ENCODE peak calls at places on chromosomes 4 and X, in ten cellular contexts. A is tibial nerve, G is cardiac fibroblast, B is RWPE2, Q is OCI-LY7, X is GM23248, W is fibroblast of lung, U is transverse colon, L is choroid plexus epithelial cell, R is kidney epithelial cell. O is an unnamed sample.

GRCh38 chr4:27008693-27009092 is 148.1 kb downstream of the STIM2 start:
- DNase-seq in Q (no peak), B (no peak), W (no peak), A (no peak), G (no peak), R (no peak), X (peak), L (no peak), U (no peak), O (no peak)

GRCh38 chr4:8321220-8321619 is 51.7 kb downstream of the HTRA3 start:
- DNase-seq in R (no peak), X (no peak), L (no peak), U (no peak), W (no peak), G (no peak), A (no peak), B (no peak), Q (no peak), O (no peak)

GRCh38 chrX:7086384-7086783 is 61.1 kb upstream of the STS start:
- DNase-seq in L (no peak), A (no peak), X (peak), Q (no peak), G (no peak), R (no peak), U (no peak), B (no peak), W (peak), O (no peak)

GRCh38 chr4:113901994-113902787 is 77.3 kb downstream of the ARSJ start:
- DNase-seq in A (no peak), X (no peak), B (no peak), W (no peak), U (peak), Q (no peak), G (no peak), L (no peak), R (peak), O (no peak)

GRCh38 chr4:5878359-5878758 is 14.5 kb downstream of the CRMP1 start:
- DNase-seq in R (no peak), L (no peak), X (no peak), G (no peak), W (no peak), A (no peak), B (no peak), Q (no peak), U (no peak), O (no peak)

GRCh38 chr4:106369456-106370060 is 980 bp upstream of the GIMD1 start:
- DNase-seq in G (peak), U (no peak), A (peak), W (peak), R (peak), B (no peak), Q (peak), L (peak), X (peak), O (peak)

GRCh38 chrX:55816023-55816422 is 98.5 kb downstream of the RRAGB start:
- DNase-seq in B (no peak), X (no peak), W (no peak), A (no peak), Q (no peak), U (no peak), L (no peak), R (no peak), G (no peak), O (no peak)

GRCh38 chr4:163395758-163396157 is 52.1 kb downstream of the NPY5R start:
- DNase-seq in B (no peak), W (no peak), X (no peak), G (peak), R (no peak), U (no peak), A (no peak), Q (no peak), L (no peak), O (no peak)

GRCh38 chr4:175770555-175770954 is 41.5 kb downstream of the GPM6A start:
- DNase-seq in A (no peak), B (no peak), W (no peak), X (peak), Q (no peak), L (no peak), R (no peak), U (no peak), G (no peak), O (no peak)

GRCh38 chr4:56129431-56129861 is 180.7 kb downstream of the CEP135 start:
- DNase-seq in G (peak), A (no peak), X (no peak), L (no peak), B (no peak), U (peak), Q (peak), R (no peak), W (peak), O (no peak)

GRCh38 chrX:85037114-85037513 is 33.4 kb downstream of the APOOL start:
- DNase-seq in W (no peak), X (no peak), G (no peak), L (no peak), R (no peak), Q (no peak), U (no peak), B (no peak), A (no peak), O (no peak)

GRCh38 chr4:89914609-89915008 is 20.0 kb downstream of the MMRN1 start:
- DNase-seq in B (no peak), W (no peak), U (no peak), R (no peak), L (no peak), Q (no peak), A (no peak), G (no peak), X (no peak), O (no peak)

GRCh38 chr4:13891544-13891939 is 264.0 kb upstream of the BOD1L1 start:
- DNase-seq in X (peak), W (peak), G (no peak), B (no peak), A (no peak), Q (no peak), U (no peak), L (peak), R (no peak), O (no peak)

GRCh38 chr4:17324431-17324830 is 187.5 kb downstream of the QDPR start:
- DNase-seq in W (peak), L (peak), G (peak), R (peak), Q (peak), A (peak), U (peak), X (peak), B (no peak), O (peak)

GRCh38 chr4:160981083-160981482 is 1182.7 kb downstream of the FSTL5 start:
- DNase-seq in X (no peak), G (no peak), A (no peak), Q (no peak), R (no peak), W (no peak), B (no peak), L (no peak), U (no peak), O (no peak)

GRCh38 chrX:133661962-133662839 is 246.9 kb upstream of the GPC4 start:
- DNase-seq in G (peak), A (no peak), X (peak), B (no peak), L (no peak), Q (no peak), U (no peak), W (no peak), R (no peak), O (peak)

GRCh38 chr4:37802068-37802666 is 24.3 kb upstream of the PGM2 start:
- DNase-seq in Q (peak), G (peak), X (peak), B (no peak), L (peak), R (peak), U (peak), A (no peak), W (peak), O (peak)

GRCh38 chrX:115949900-115950822 is 220.4 kb upstream of the AGTR2 start:
- DNase-seq in G (no peak), B (no peak), U (peak), R (no peak), X (no peak), A (no peak), Q (no peak), L (no peak), W (no peak), O (no peak)

GRCh38 chrX:27890611-27891010 is 82.8 kb downstream of the MAGEB10 start:
- DNase-seq in W (peak), U (no peak), G (peak), L (peak), A (no peak), X (peak), Q (no peak), R (peak), B (no peak), O (peak)

GRCh38 chr4:3451956-3452355 is 10.2 kb downstream of the HGFAC start:
- DNase-seq in R (no peak), Q (no peak), A (no peak), U (no peak), W (peak), X (peak), B (no peak), G (no peak), L (peak), O (peak)

GRCh38 chr4:103786014-103786413 is 66.2 kb upstream of the TACR3 start:
- DNase-seq in G (peak), W (peak), U (no peak), Q (peak), A (no peak), X (peak), B (no peak), L (peak), R (no peak), O (peak)

GRCh38 chr4:74121643-74122579 is 22.9 kb upstream of the CXCL2 start:
- DNase-seq in A (no peak), U (no peak), X (no peak), W (no peak), B (no peak), Q (no peak), R (no peak), L (no peak), G (no peak), O (no peak)

GRCh38 chrX:85955510-85955909 is 91.8 kb downstream of the CHM start:
- DNase-seq in B (no peak), R (no peak), G (no peak), W (no peak), Q (no peak), A (no peak), U (no peak), L (no peak), X (no peak), O (no peak)

GRCh38 chr4:105361021-105361420 is 112.8 kb downstream of the PPA2 start:
- DNase-seq in W (peak), L (no peak), B (no peak), G (no peak), R (no peak), U (no peak), X (no peak), Q (no peak), A (no peak), O (no peak)

GRCh38 chr4:53706422-53707032 is 115.2 kb upstream of the LNX1 start:
- DNase-seq in U (no peak), X (peak), A (peak), L (peak), Q (peak), G (peak), R (no peak), W (peak), B (no peak), O (peak)

GRCh38 chr4:38316045-38316444 is 348.0 kb upstream of the KLF3 start:
- DNase-seq in B (no peak), R (no peak), G (no peak), X (no peak), Q (no peak), W (no peak), A (no peak), L (no peak), U (no peak), O (no peak)

GRCh38 chrX:82134378-82134777 is 932.5 kb downstream of the SH3BGRL start:
- DNase-seq in L (no peak), X (no peak), Q (no peak), B (no peak), G (no peak), R (no peak), U (no peak), A (no peak), W (no peak), O (no peak)

GRCh38 chr4:95317124-95317820 is 231.5 kb downstream of the UNC5C start:
- DNase-seq in A (no peak), U (no peak), X (no peak), Q (no peak), G (no peak), L (no peak), B (no peak), R (no peak), W (no peak), O (no peak)

DNA sequence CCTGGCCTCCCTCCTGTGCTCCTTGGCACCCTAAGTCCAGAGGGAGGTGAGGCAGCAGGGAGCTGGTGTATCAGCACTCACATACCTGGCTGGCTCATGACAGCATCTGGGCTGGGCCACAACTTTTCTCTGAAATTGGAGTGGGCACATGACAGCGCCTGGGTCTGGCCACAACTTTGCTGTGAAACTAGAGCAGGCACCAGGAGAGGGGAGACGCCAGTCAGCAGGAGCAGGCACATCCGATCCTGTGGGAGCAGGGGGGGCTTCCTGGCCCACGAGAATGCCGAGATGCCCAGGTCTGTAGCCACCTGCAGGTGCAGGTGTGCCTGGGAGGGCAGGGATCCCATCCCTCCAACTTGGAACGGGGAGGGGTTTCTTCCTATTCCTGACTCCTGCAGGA is 69.7 kb upstream of the PPP3CA start:
- DNase-seq in Q (no peak), R (no peak), B (no peak), W (no peak), G (no peak), L (no peak), U (no peak), X (no peak), A (no peak), O (no peak)
- H3K4me3 ChIP-seq in Q (no peak), R (no peak), B (no peak), W (no peak), G (no peak), L (no peak), U (no peak), X (no peak), A (no peak), O (no peak)

DNA sequence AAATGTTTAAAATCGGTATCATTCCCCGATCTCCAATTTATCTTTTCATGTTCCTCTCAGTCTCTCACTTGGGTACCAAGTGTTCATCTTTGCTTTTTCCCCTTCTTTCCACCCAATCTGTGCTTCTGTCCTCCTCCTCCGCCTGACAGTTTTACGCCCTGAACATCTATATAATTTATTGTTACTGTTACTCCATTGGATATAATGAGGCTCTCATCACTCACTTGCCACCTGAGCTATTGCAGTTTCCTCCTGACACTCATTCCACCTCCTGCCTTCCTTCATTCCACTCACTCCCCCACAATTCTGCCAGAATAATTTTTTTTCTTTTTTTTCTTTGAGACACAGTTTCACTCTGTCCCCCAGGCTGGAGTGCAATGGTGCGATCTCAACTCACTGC is 77.6 kb upstream of the SORBS2 start:
- DNase-seq in Q (no peak), X (no peak), R (no peak), U (no peak), B (no peak), L (no peak), A (no peak), W (no peak), G (no peak), O (no peak)
- H3K4me3 ChIP-seq in Q (no peak), X (no peak), R (no peak), U (no peak), B (no peak), L (no peak), A (no peak), W (no peak), G (no peak), O (no peak)

GRCh38 chr4:109588176-109588575 is 28.1 kb downstream of the MCUB start:
- DNase-seq in U (no peak), W (no peak), G (no peak), B (no peak), Q (no peak), R (no peak), A (no peak), X (peak), L (no peak), O (no peak)
- H3K4me3 ChIP-seq in U (no peak), W (no peak), G (no peak), B (no peak), Q (no peak), R (no peak), A (no peak), X (no peak), L (no peak), O (no peak)

GRCh38 chr4:151324124-151324448 is 1.3 kb downstream of the SH3D19 start:
- DNase-seq in A (no peak), L (no peak), R (no peak), Q (no peak), G (no peak), U (no peak), X (no peak), W (no peak), B (no peak), O (no peak)
- H3K4me3 ChIP-seq in A (peak), L (peak), R (peak), Q (no peak), G (peak), U (peak), X (peak), W (no peak), B (peak), O (peak)